ENCODE peak calls at places on chromosomes 2 and 18, in five cellular contexts. One of them, this sample, is unnamed.

GRCh38 chr2:121253021-121253673 is 31.9 kb downstream of the TFCP2L1 start:
- DNase-seq in heart left ventricle: no peak
- DNase-seq in endothelial cell: no peak
- DNase-seq in B cell: no peak
- DNase-seq in left ventricle myocardium inferior: no peak
- DNase-seq in this sample: no peak

GRCh38 chr2:237662671-237663093 is 35.3 kb downstream of the LRRFIP1 start:
- DNase-seq in heart left ventricle: peak
- DNase-seq in endothelial cell: peak
- DNase-seq in B cell: peak
- DNase-seq in left ventricle myocardium inferior: peak
- DNase-seq in this sample: peak

GRCh38 chr18:26304511-26304910 is 78.3 kb downstream of the TAF4B start:
- DNase-seq in heart left ventricle: no peak
- DNase-seq in endothelial cell: no peak
- DNase-seq in B cell: no peak
- DNase-seq in left ventricle myocardium inferior: no peak
- DNase-seq in this sample: no peak

GRCh38 chr2:39608212-39608575 is 57.5 kb upstream of the TMEM178A start:
- DNase-seq in heart left ventricle: no peak
- DNase-seq in endothelial cell: no peak
- DNase-seq in B cell: no peak
- DNase-seq in left ventricle myocardium inferior: no peak
- DNase-seq in this sample: no peak

GRCh38 chr2:47065771-47066380 is 89.2 kb downstream of the STPG4 start:
- DNase-seq in heart left ventricle: peak
- DNase-seq in endothelial cell: no peak
- DNase-seq in B cell: no peak
- DNase-seq in left ventricle myocardium inferior: no peak
- DNase-seq in this sample: no peak

GRCh38 chr2:96547751-96548161 is 11.2 kb downstream of the ARID5A start:
- DNase-seq in heart left ventricle: no peak
- DNase-seq in endothelial cell: no peak
- DNase-seq in B cell: no peak
- DNase-seq in left ventricle myocardium inferior: no peak
- DNase-seq in this sample: no peak

GRCh38 chr2:18900691-18901113 is 311.3 kb upstream of the NT5C1B start:
- DNase-seq in heart left ventricle: no peak
- DNase-seq in endothelial cell: no peak
- DNase-seq in B cell: no peak
- DNase-seq in left ventricle myocardium inferior: no peak
- DNase-seq in this sample: no peak

GRCh38 chr2:128273469-128274081 is 45.1 kb downstream of the HS6ST1 start:
- DNase-seq in heart left ventricle: no peak
- DNase-seq in endothelial cell: no peak
- DNase-seq in B cell: no peak
- DNase-seq in left ventricle myocardium inferior: no peak
- DNase-seq in this sample: no peak

GRCh38 chr2:189300917-189301316 is 121.4 kb upstream of the COL5A2 start:
- DNase-seq in heart left ventricle: no peak
- DNase-seq in endothelial cell: no peak
- DNase-seq in B cell: no peak
- DNase-seq in left ventricle myocardium inferior: no peak
- DNase-seq in this sample: no peak

GRCh38 chr2:25491003-25491696 is 149.4 kb upstream of the DNMT3A start:
- DNase-seq in heart left ventricle: no peak
- DNase-seq in endothelial cell: no peak
- DNase-seq in B cell: no peak
- DNase-seq in left ventricle myocardium inferior: no peak
- DNase-seq in this sample: no peak

GRCh38 chr18:43620936-43621335 is 343.6 kb upstream of the SYT4 start:
- DNase-seq in heart left ventricle: no peak
- DNase-seq in endothelial cell: no peak
- DNase-seq in B cell: peak
- DNase-seq in left ventricle myocardium inferior: no peak
- DNase-seq in this sample: no peak

GRCh38 chr18:55253814-55254213 is 294.6 kb upstream of the CCDC68 start:
- DNase-seq in heart left ventricle: no peak
- DNase-seq in endothelial cell: no peak
- DNase-seq in B cell: no peak
- DNase-seq in left ventricle myocardium inferior: no peak
- DNase-seq in this sample: no peak

GRCh38 chr2:8608411-8608954 is 73.4 kb upstream of the ID2 start:
- DNase-seq in heart left ventricle: no peak
- DNase-seq in endothelial cell: no peak
- DNase-seq in B cell: no peak
- DNase-seq in left ventricle myocardium inferior: no peak
- DNase-seq in this sample: no peak

GRCh38 chr18:2303517-2304238 is 267.6 kb downstream of the METTL4 start:
- DNase-seq in heart left ventricle: no peak
- DNase-seq in endothelial cell: no peak
- DNase-seq in B cell: no peak
- DNase-seq in left ventricle myocardium inferior: no peak
- DNase-seq in this sample: no peak

GRCh38 chr2:88245109-88245508 is 75.0 kb downstream of the THNSL2 start:
- DNase-seq in heart left ventricle: no peak
- DNase-seq in endothelial cell: no peak
- DNase-seq in B cell: no peak
- DNase-seq in left ventricle myocardium inferior: no peak
- DNase-seq in this sample: no peak

GRCh38 chr2:152071077-152071476 is 27.8 kb downstream of the CACNB4 start:
- DNase-seq in heart left ventricle: no peak
- DNase-seq in endothelial cell: no peak
- DNase-seq in B cell: no peak
- DNase-seq in left ventricle myocardium inferior: no peak
- DNase-seq in this sample: no peak

GRCh38 chr2:120470041-120470716 is 124.2 kb downstream of the INHBB start:
- DNase-seq in heart left ventricle: no peak
- DNase-seq in endothelial cell: peak
- DNase-seq in B cell: no peak
- DNase-seq in left ventricle myocardium inferior: peak
- DNase-seq in this sample: no peak

GRCh38 chr2:174778479-174778962 is 14.2 kb upstream of the CHRNA1 start:
- DNase-seq in heart left ventricle: peak
- DNase-seq in endothelial cell: no peak
- DNase-seq in B cell: no peak
- DNase-seq in left ventricle myocardium inferior: peak
- DNase-seq in this sample: no peak

GRCh38 chr2:27086090-27086721 is 366 bp upstream of the KHK start:
- DNase-seq in heart left ventricle: peak
- DNase-seq in endothelial cell: peak
- DNase-seq in B cell: peak
- DNase-seq in left ventricle myocardium inferior: peak
- DNase-seq in this sample: peak

GRCh38 chr18:65968605-65969004 is 217.8 kb downstream of the CDH7 start:
- DNase-seq in heart left ventricle: no peak
- DNase-seq in endothelial cell: peak
- DNase-seq in B cell: no peak
- DNase-seq in left ventricle myocardium inferior: no peak
- DNase-seq in this sample: no peak
- TF ChIP-seq CTCF in heart left ventricle: no peak
- TF ChIP-seq CTCF in endothelial cell: peak
- TF ChIP-seq CTCF in B cell: no peak
- TF ChIP-seq CTCF in left ventricle myocardium inferior: peak
- TF ChIP-seq CTCF in this sample: peak

GRCh38 chr2:30262716-30263309 is 31.5 kb downstream of the LBH start:
- DNase-seq in heart left ventricle: no peak
- DNase-seq in endothelial cell: no peak
- DNase-seq in B cell: no peak
- DNase-seq in left ventricle myocardium inferior: no peak
- DNase-seq in this sample: no peak
- TF ChIP-seq CTCF in heart left ventricle: no peak
- TF ChIP-seq CTCF in endothelial cell: no peak
- TF ChIP-seq CTCF in B cell: no peak
- TF ChIP-seq CTCF in left ventricle myocardium inferior: no peak
- TF ChIP-seq CTCF in this sample: no peak

GRCh38 chr2:86078801-86079545 is 26.7 kb downstream of the POLR1A start:
- DNase-seq in heart left ventricle: peak
- DNase-seq in endothelial cell: peak
- DNase-seq in B cell: peak
- DNase-seq in left ventricle myocardium inferior: no peak
- DNase-seq in this sample: no peak
- TF ChIP-seq CTCF in heart left ventricle: peak
- TF ChIP-seq CTCF in endothelial cell: no peak
- TF ChIP-seq CTCF in B cell: peak
- TF ChIP-seq CTCF in left ventricle myocardium inferior: peak
- TF ChIP-seq CTCF in this sample: peak

DNA sequence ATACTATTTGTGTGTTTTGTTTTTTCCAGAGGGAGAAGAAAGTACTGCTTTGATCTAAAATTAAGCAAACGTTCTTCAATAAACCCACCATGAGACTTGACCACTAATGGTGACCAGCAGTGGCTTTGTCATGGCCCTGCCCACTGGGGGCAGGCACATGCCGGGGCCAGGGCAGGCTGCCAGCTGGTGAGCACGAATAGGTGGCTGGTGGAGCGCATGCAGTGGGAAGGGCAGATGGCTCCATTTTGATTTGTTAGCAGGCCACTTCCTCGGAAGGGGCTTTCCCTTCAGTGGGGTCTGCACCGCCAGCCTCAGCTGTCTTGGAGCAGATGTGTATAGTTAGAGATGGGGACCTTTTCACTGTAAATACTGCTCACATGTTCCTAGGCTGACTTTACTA is 277.1 kb downstream of the SOX11 start:
- DNase-seq in heart left ventricle: no peak
- DNase-seq in endothelial cell: no peak
- DNase-seq in B cell: no peak
- DNase-seq in left ventricle myocardium inferior: no peak
- DNase-seq in this sample: no peak
- TF ChIP-seq CTCF in heart left ventricle: no peak
- TF ChIP-seq CTCF in endothelial cell: no peak
- TF ChIP-seq CTCF in B cell: no peak
- TF ChIP-seq CTCF in left ventricle myocardium inferior: no peak
- TF ChIP-seq CTCF in this sample: no peak

GRCh38 chr18:10681581-10682367 is 155.9 kb downstream of the NAPG start:
- DNase-seq in heart left ventricle: no peak
- DNase-seq in endothelial cell: no peak
- DNase-seq in B cell: no peak
- DNase-seq in left ventricle myocardium inferior: no peak
- DNase-seq in this sample: no peak

GRCh38 chr18:10687161-10687925 is 161.5 kb downstream of the NAPG start:
- DNase-seq in heart left ventricle: no peak
- DNase-seq in endothelial cell: no peak
- DNase-seq in B cell: no peak
- DNase-seq in left ventricle myocardium inferior: no peak
- DNase-seq in this sample: no peak

GRCh38 chr18:10685484-10685883 is 159.7 kb downstream of the NAPG start:
- DNase-seq in heart left ventricle: no peak
- DNase-seq in endothelial cell: no peak
- DNase-seq in B cell: no peak
- DNase-seq in left ventricle myocardium inferior: no peak
- DNase-seq in this sample: no peak

GRCh38 chr18:10682368-10682714 is 156.5 kb downstream of the NAPG start:
- DNase-seq in heart left ventricle: no peak
- DNase-seq in endothelial cell: no peak
- DNase-seq in B cell: no peak
- DNase-seq in left ventricle myocardium inferior: no peak
- DNase-seq in this sample: no peak
- TF ChIP-seq CTCF in heart left ventricle: no peak
- TF ChIP-seq CTCF in endothelial cell: no peak
- TF ChIP-seq CTCF in B cell: no peak
- TF ChIP-seq CTCF in left ventricle myocardium inferior: no peak
- TF ChIP-seq CTCF in this sample: no peak

DNA sequence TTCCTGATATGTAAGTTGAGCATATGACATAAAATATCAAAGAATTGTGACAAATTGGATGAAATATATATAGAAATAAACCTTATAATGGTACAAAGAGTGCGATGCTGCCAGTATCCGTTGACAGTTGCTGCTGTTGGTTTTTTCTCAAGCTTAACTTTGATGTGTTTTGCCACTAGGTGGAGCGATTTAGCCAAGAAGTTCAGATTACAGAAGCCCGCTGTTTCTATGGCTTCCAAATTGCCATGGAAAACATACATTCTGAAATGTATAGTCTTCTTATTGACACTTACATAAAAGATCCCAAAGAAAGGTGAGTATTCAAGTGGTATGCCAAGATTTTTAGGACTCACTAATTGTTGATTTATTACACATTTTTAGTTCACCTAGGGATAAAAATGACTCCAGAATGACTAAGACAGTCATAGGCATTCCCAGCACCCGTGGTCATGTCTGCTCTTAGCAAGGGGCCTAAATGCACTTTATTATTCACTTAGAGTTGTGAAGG is 2.1 kb downstream of the RRM2 start:
- DNase-seq in heart left ventricle: no peak
- DNase-seq in endothelial cell: peak
- DNase-seq in B cell: peak
- DNase-seq in left ventricle myocardium inferior: no peak
- DNase-seq in this sample: peak
- TF ChIP-seq CTCF in heart left ventricle: peak
- TF ChIP-seq CTCF in endothelial cell: peak
- TF ChIP-seq CTCF in B cell: peak
- TF ChIP-seq CTCF in left ventricle myocardium inferior: peak
- TF ChIP-seq CTCF in this sample: peak

DNA sequence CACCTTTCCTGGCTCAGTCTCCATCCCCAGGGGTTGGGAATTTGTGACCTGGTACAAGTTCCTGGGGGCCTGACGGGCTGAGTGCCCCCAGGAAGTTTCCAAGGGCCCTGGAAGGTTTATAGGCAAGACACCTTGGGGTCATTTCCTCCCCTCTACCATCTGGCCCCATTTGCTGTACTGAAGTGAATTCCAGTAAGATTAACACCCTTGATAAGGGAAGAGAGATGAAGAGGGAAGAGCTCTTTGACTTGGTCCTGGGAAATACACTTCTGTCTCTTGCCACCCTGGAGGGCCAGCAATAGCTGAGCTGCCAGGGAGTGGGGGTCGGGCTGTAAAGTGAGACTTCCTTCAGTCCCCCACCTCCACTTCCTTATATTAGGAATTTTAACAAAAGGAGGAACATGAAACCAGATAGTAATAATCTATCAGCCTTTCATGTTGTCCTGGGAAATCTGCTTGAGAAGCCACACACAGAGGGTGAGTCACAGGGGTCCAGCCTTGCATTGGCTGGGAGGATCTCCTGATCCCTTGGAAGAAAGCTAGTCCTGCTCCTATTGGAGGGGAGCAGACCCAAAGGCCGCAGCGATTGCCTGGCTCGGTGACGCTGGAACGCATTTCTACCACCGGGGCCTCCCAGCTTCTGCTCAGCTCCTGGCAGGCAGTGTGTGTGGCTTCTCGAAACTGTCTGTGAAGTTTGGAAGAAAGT is 87.4 kb downstream of the ACAA2 start:
- DNase-seq in heart left ventricle: peak
- DNase-seq in endothelial cell: peak
- DNase-seq in B cell: no peak
- DNase-seq in left ventricle myocardium inferior: peak
- DNase-seq in this sample: peak
- TF ChIP-seq CTCF in heart left ventricle: no peak
- TF ChIP-seq CTCF in endothelial cell: no peak
- TF ChIP-seq CTCF in B cell: no peak
- TF ChIP-seq CTCF in left ventricle myocardium inferior: no peak
- TF ChIP-seq CTCF in this sample: no peak

GRCh38 chr18:39841133-39842041 is 2113.6 kb upstream of the PIK3C3 start:
- DNase-seq in heart left ventricle: peak
- DNase-seq in endothelial cell: peak
- DNase-seq in B cell: no peak
- DNase-seq in left ventricle myocardium inferior: no peak
- DNase-seq in this sample: peak
- TF ChIP-seq CTCF in heart left ventricle: no peak
- TF ChIP-seq CTCF in endothelial cell: no peak
- TF ChIP-seq CTCF in B cell: no peak
- TF ChIP-seq CTCF in left ventricle myocardium inferior: no peak
- TF ChIP-seq CTCF in this sample: peak

GRCh38 chr2:178419123-178419522 is 31.9 kb downstream of the PRKRA start:
- DNase-seq in heart left ventricle: no peak
- DNase-seq in endothelial cell: no peak
- DNase-seq in B cell: no peak
- DNase-seq in left ventricle myocardium inferior: no peak
- DNase-seq in this sample: no peak
- TF ChIP-seq CTCF in heart left ventricle: no peak
- TF ChIP-seq CTCF in endothelial cell: no peak
- TF ChIP-seq CTCF in B cell: no peak
- TF ChIP-seq CTCF in left ventricle myocardium inferior: no peak
- TF ChIP-seq CTCF in this sample: peak